ENCODE peak calls at places on chromosomes 1 and 21, in seven cellular contexts. M is WTC11; V is activated T-helper 1 cell treated with Interleukin-2 at 50 U/mL for 16 hours; T is H4; N is NCI-H1092 treated with DMSO at 0.1 percent for 48 hours; U is stimulated activated CD8-positive, alpha-beta memory T cell treated with anti-CD3 and anti-CD28 coated beads, Interleukin-12 subunit alpha, Interleukin-12 subunit beta, amount 100 ng/mL, for 1 hour; C is upper lobe of right lung. F is an unnamed sample.

GRCh38 chr1:204493145-204493881 is 1.3 kb downstream of the PIK3C2B start:
- DNase-seq in N (peak; percentile 86), V (no peak), C (peak; percentile 87), U (no peak), M (no peak), T (peak; percentile 77), F (peak; percentile 63)

GRCh38 chr1:226798427-226799411 is 59.6 kb upstream of the ITPKB start:
- DNase-seq in C (no peak), M (no peak), U (peak; percentile 44), N (no peak), T (no peak), V (peak; percentile 41), F (no peak)

GRCh38 chr1:56063461-56063860 is 515.9 kb downstream of the PLPP3 start:
- DNase-seq in U (no peak), N (no peak), C (no peak), T (no peak), V (no peak), M (no peak), F (peak; percentile 8)

GRCh38 chr1:213939888-213940287 is 47.9 kb upstream of the PROX1 start:
- DNase-seq in N (no peak), T (no peak), C (no peak), U (no peak), V (no peak), M (no peak), F (no peak)

GRCh38 chr21:27157097-27157496 is 190.2 kb upstream of the ADAMTS5 start:
- DNase-seq in C (no peak), V (no peak), T (no peak), M (no peak), U (no peak), N (no peak), F (no peak)

GRCh38 chr21:41761211-41762181 is 5.4 kb downstream of the RIPK4 start:
- DNase-seq in N (no peak), V (no peak), C (peak; percentile 88), U (no peak), T (peak; percentile 83), M (no peak), F (peak; percentile 73)

GRCh38 chr1:167249702-167250101 is 29.0 kb downstream of the POU2F1 start:
- DNase-seq in T (no peak), C (no peak), N (no peak), V (no peak), U (no peak), M (no peak), F (no peak)

GRCh38 chr1:232142403-232143314 is 487.3 kb downstream of the SIPA1L2 start:
- DNase-seq in V (no peak), U (no peak), M (no peak), N (no peak), T (peak; percentile 76), C (no peak), F (peak; percentile 82)

GRCh38 chr1:239922778-239923522 is 168.7 kb upstream of the FMN2 start:
- DNase-seq in C (no peak), M (no peak), T (peak; percentile 63), N (no peak), V (no peak), U (no peak), F (no peak)

GRCh38 chr1:244191581-244191980 is 140.5 kb downstream of the ZBTB18 start:
- DNase-seq in C (no peak), T (no peak), M (no peak), N (no peak), V (no peak), U (no peak), F (no peak)

GRCh38 chr1:171742577-171742922 is 685 bp upstream of the VAMP4 start:
- DNase-seq in V (no peak), U (peak; percentile 6), M (peak; percentile 29), T (peak; percentile 26), C (peak; percentile 67), N (peak; percentile 85), F (peak; percentile 23)

GRCh38 chr1:1091344-1092148 is 17.4 kb upstream of the RNF223 start:
- DNase-seq in N (no peak), T (no peak), M (no peak), C (peak; percentile 61), U (no peak), V (no peak), F (peak; percentile 21)

F was measured in COLO829.